ENCODE peak calls at places on chromosomes 6 and 20, in eight cellular contexts. G is GM23338, Y is HCT116, T is GM12878, R is K562, D is Panc1, K is SK-N-SH, A is HepG2. J is an unnamed sample.

GRCh38 chr6:157885876-157886275 is 62.8 kb downstream of the SNX9 start:
- DNase-seq in G (no peak), Y (no peak), T (no peak), R (no peak), D (no peak), K (no peak), A (no peak), J (no peak)

GRCh38 chr6:118813795-118814194 is 80.2 kb upstream of the ASF1A start:
- DNase-seq in G (no peak), Y (no peak), T (no peak), R (no peak), D (no peak), K (no peak), A (no peak), J (no peak)

GRCh38 chr6:42137192-42137753 is 5.1 kb downstream of the C6orf132 start:
- DNase-seq in G (peak; percentile 74), Y (no peak), T (no peak), R (no peak), D (no peak), K (peak; percentile 63), A (peak; percentile 92), J (no peak)

GRCh38 chr6:124941259-124941658 is 21.0 kb upstream of the RNF217 start:
- DNase-seq in G (no peak), Y (no peak), T (no peak), R (no peak), D (no peak), K (no peak), A (no peak), J (no peak)

GRCh38 chr6:120671519-120671918 is 662.8 kb downstream of the TBC1D32 start:
- DNase-seq in G (peak; percentile 77), Y (peak; percentile 2), T (no peak), R (no peak), D (no peak), K (no peak), A (peak; percentile 3), J (no peak)

GRCh38 chr6:139877828-139878405 is 503.5 kb upstream of the CITED2 start:
- DNase-seq in G (no peak), Y (no peak), T (no peak), R (no peak), D (no peak), K (no peak), A (no peak), J (no peak)

GRCh38 chr6:44024597-44025219 is 102.5 kb downstream of the MRPL14 start:
- DNase-seq in G (no peak), Y (no peak), T (no peak), R (no peak), D (no peak), K (no peak), A (no peak), J (peak; percentile 78)

GRCh38 chr6:168504366-168504765 is 63.4 kb downstream of the SMOC2 start:
- DNase-seq in G (no peak), Y (no peak), T (no peak), R (no peak), D (no peak), K (no peak), A (no peak), J (no peak)

GRCh38 chr20:4671015-4671414 is 50.7 kb upstream of the PRND start:
- DNase-seq in G (peak; percentile 34), Y (no peak), T (no peak), R (no peak), D (no peak), K (no peak), A (no peak), J (no peak)

GRCh38 chr6:37177083-37177949 is 7.4 kb downstream of the PIM1 start:
- DNase-seq in G (peak; percentile 41), Y (no peak), T (no peak), R (peak; percentile 73), D (no peak), K (no peak), A (no peak), J (peak; percentile 80)

GRCh38 chr20:43092689-43093088 is 97.0 kb downstream of the PTPRT start:
- DNase-seq in G (no peak), Y (no peak), T (no peak), R (no peak), D (no peak), K (no peak), A (no peak), J (no peak)

GRCh38 chr20:44829688-44830087 is 19.3 kb upstream of the RIMS4 start:
- DNase-seq in G (no peak), Y (no peak), T (no peak), R (no peak), D (no peak), K (no peak), A (no peak), J (no peak)

GRCh38 chr20:31966991-31967655 is 828 bp upstream of the XKR7 start:
- DNase-seq in G (peak; percentile 61), Y (no peak), T (no peak), R (no peak), D (no peak), K (peak; percentile 52), A (no peak), J (no peak)

GRCh38 chr20:13231031-13231752 is 10.1 kb downstream of the ISM1 start:
- DNase-seq in G (peak; percentile 60), Y (no peak), T (no peak), R (no peak), D (no peak), K (no peak), A (no peak), J (no peak)

GRCh38 chr20:56628015-56628872 is 862 bp upstream of the TFAP2C start:
- DNase-seq in G (peak; percentile 55), Y (no peak), T (no peak), R (no peak), D (no peak), K (peak; percentile 32), A (no peak), J (no peak)

GRCh38 chr6:108561742-108562502 is 1.2 kb downstream of the FOXO3 start:
- DNase-seq in G (peak; percentile 46), Y (no peak), T (no peak), R (no peak), D (no peak), K (peak; percentile 54), A (peak; percentile 17), J (peak; percentile 12)

GRCh38 chr6:31782126-31782941 is 5.2 kb upstream of the VWA7 start:
- DNase-seq in G (no peak), Y (no peak), T (no peak), R (no peak), D (no peak), K (no peak), A (no peak), J (no peak)

GRCh38 chr6:155340464-155341129 is 26.3 kb upstream of the TFB1M start:
- DNase-seq in G (peak; percentile 52), Y (peak; percentile 16), T (no peak), R (no peak), D (no peak), K (no peak), A (peak; percentile 76), J (no peak)

GRCh38 chr6:138571585-138572199 is 72.4 kb upstream of the NHSL1 start:
- DNase-seq in G (no peak), Y (no peak), T (no peak), R (no peak), D (no peak), K (no peak), A (no peak), J (no peak)

GRCh38 chr20:3706774-3707507 is 5.5 kb downstream of the SIGLEC1 start:
- DNase-seq in G (no peak), Y (no peak), T (no peak), R (no peak), D (no peak), K (no peak), A (no peak), J (no peak)

GRCh38 chr6:7047966-7048365 is 59.8 kb upstream of the RREB1 start:
- DNase-seq in G (no peak), Y (no peak), T (no peak), R (peak; percentile 76), D (no peak), K (no peak), A (no peak), J (peak; percentile 37)
- TF ChIP-seq REST in G (no peak), Y (no peak), T (no peak), R (no peak), D (no peak), K (no peak), A (no peak), J (no peak)

DNA sequence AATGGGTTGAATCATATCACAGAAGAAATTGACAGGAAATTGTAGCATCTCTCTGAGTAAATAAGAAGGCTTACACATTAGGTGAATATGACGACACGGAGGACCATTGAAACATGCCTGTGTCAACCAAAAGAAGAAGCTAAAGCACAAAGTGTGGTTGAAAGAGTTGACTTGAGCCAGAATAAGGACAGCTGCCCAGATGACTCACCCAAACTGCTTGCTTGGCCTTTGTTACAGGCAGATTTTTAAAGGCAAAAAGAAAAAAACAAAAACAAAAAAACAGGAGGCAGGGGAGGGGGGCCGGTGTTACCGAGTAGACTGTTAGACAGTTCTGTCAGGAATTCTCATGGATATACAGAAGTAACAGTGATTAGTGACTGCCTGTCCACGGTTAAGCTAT is 129.8 kb upstream of the EDN1 start:
- DNase-seq in G (no peak), Y (no peak), T (no peak), R (no peak), D (no peak), K (no peak), A (no peak), J (no peak)
- TF ChIP-seq POLR2AphosphoS5 in G (no peak), Y (no peak), T (peak; percentile 28), R (no peak), D (no peak), K (no peak), A (no peak), J (no peak)

GRCh38 chr6:160586374-160586773 is 77.7 kb downstream of the LPA start:
- DNase-seq in G (no peak), Y (no peak), T (no peak), R (no peak), D (no peak), K (no peak), A (no peak), J (no peak)

GRCh38 chr6:160583805-160584204 is 80.3 kb downstream of the LPA start:
- DNase-seq in G (no peak), Y (no peak), T (no peak), R (no peak), D (no peak), K (no peak), A (no peak), J (no peak)
- TF ChIP-seq REST in G (no peak), Y (no peak), T (no peak), R (no peak), D (no peak), K (no peak), A (no peak), J (no peak)

GRCh38 chr6:143684484-143684883 is 6.7 kb downstream of the PHACTR2 start:
- DNase-seq in G (no peak), Y (no peak), T (no peak), R (no peak), D (no peak), K (no peak), A (no peak), J (no peak)
- TF ChIP-seq POLR2AphosphoS5 in G (no peak), Y (no peak), T (no peak), R (no peak), D (no peak), K (no peak), A (no peak), J (no peak)

GRCh38 chr6:143510991-143511891 is at the start of gene FUCA2:
- DNase-seq in G (peak; percentile 96), Y (peak; percentile 57), T (peak; percentile 51), R (peak; percentile 92), D (peak; percentile 55), K (peak; percentile 86), A (peak; percentile 87), J (peak; percentile 67)
- TF ChIP-seq REST in G (no peak), Y (no peak), T (no peak), R (peak; percentile 64), D (no peak), K (no peak), A (no peak), J (peak; percentile 57)

J was measured in HL-60.